ENCODE peak calls at places on chromosomes 11 and 22, in four cellular contexts. One of them, this sample, is unnamed.

GRCh38 chr11:102762414-102762813 is 18.0 kb downstream of the MMP10 start:
- DNase-seq in kidney: no peak
- DNase-seq in OCI-LY7: no peak
- DNase-seq in fibroblast of villous mesenchyme: no peak
- DNase-seq in this sample: no peak

GRCh38 chr11:112784323-112785073 is 176.7 kb upstream of the NCAM1 start:
- DNase-seq in kidney: peak
- DNase-seq in OCI-LY7: no peak
- DNase-seq in fibroblast of villous mesenchyme: peak
- DNase-seq in this sample: peak

GRCh38 chr11:102157219-102157618 is 47.0 kb downstream of the YAP1 start:
- DNase-seq in kidney: no peak
- DNase-seq in OCI-LY7: no peak
- DNase-seq in fibroblast of villous mesenchyme: peak
- DNase-seq in this sample: peak

GRCh38 chr11:28243057-28243456 is 134.9 kb downstream of the METTL15 start:
- DNase-seq in kidney: no peak
- DNase-seq in OCI-LY7: no peak
- DNase-seq in fibroblast of villous mesenchyme: no peak
- DNase-seq in this sample: no peak

GRCh38 chr11:33670250-33671011 is 30.2 kb downstream of the C11orf91 start:
- DNase-seq in kidney: no peak
- DNase-seq in OCI-LY7: no peak
- DNase-seq in fibroblast of villous mesenchyme: peak
- DNase-seq in this sample: peak

GRCh38 chr22:37068859-37069258 is 17.3 kb downstream of the KCTD17 start:
- DNase-seq in kidney: no peak
- DNase-seq in OCI-LY7: no peak
- DNase-seq in fibroblast of villous mesenchyme: no peak
- DNase-seq in this sample: no peak

GRCh38 chr11:13440100-13440855 is 22.7 kb downstream of the BTBD10 start:
- DNase-seq in kidney: no peak
- DNase-seq in OCI-LY7: no peak
- DNase-seq in fibroblast of villous mesenchyme: peak
- DNase-seq in this sample: peak

GRCh38 chr22:44399196-44399837 is 86.6 kb upstream of the SHISAL1 start:
- DNase-seq in kidney: peak
- DNase-seq in OCI-LY7: no peak
- DNase-seq in fibroblast of villous mesenchyme: no peak
- DNase-seq in this sample: no peak

GRCh38 chr11:7833527-7833926 is 36.8 kb upstream of the OR5P2 start:
- DNase-seq in kidney: no peak
- DNase-seq in OCI-LY7: no peak
- DNase-seq in fibroblast of villous mesenchyme: no peak
- DNase-seq in this sample: no peak

GRCh38 chr11:65861533-65862183 is 1.4 kb downstream of the MUS81 start:
- DNase-seq in kidney: peak
- DNase-seq in OCI-LY7: no peak
- DNase-seq in fibroblast of villous mesenchyme: no peak
- DNase-seq in this sample: no peak

GRCh38 chr11:6895010-6895409 is 2.7 kb upstream of the OR2D2 start:
- DNase-seq in kidney: no peak
- DNase-seq in OCI-LY7: no peak
- DNase-seq in fibroblast of villous mesenchyme: no peak
- DNase-seq in this sample: no peak

GRCh38 chr22:33917744-33918406 is 2.4 kb downstream of the LARGE1 start:
- DNase-seq in kidney: no peak
- DNase-seq in OCI-LY7: peak
- DNase-seq in fibroblast of villous mesenchyme: peak
- DNase-seq in this sample: no peak
- TF ChIP-seq CTCF in kidney: no peak
- TF ChIP-seq CTCF in OCI-LY7: peak
- TF ChIP-seq CTCF in fibroblast of villous mesenchyme: peak
- TF ChIP-seq CTCF in this sample: no peak

GRCh38 chr11:46294365-46295309 is 17.2 kb downstream of the CREB3L1 start:
- DNase-seq in kidney: peak
- DNase-seq in OCI-LY7: no peak
- DNase-seq in fibroblast of villous mesenchyme: peak
- DNase-seq in this sample: peak
- TF ChIP-seq CTCF in kidney: no peak
- TF ChIP-seq CTCF in OCI-LY7: no peak
- TF ChIP-seq CTCF in fibroblast of villous mesenchyme: peak
- TF ChIP-seq CTCF in this sample: no peak

DNA sequence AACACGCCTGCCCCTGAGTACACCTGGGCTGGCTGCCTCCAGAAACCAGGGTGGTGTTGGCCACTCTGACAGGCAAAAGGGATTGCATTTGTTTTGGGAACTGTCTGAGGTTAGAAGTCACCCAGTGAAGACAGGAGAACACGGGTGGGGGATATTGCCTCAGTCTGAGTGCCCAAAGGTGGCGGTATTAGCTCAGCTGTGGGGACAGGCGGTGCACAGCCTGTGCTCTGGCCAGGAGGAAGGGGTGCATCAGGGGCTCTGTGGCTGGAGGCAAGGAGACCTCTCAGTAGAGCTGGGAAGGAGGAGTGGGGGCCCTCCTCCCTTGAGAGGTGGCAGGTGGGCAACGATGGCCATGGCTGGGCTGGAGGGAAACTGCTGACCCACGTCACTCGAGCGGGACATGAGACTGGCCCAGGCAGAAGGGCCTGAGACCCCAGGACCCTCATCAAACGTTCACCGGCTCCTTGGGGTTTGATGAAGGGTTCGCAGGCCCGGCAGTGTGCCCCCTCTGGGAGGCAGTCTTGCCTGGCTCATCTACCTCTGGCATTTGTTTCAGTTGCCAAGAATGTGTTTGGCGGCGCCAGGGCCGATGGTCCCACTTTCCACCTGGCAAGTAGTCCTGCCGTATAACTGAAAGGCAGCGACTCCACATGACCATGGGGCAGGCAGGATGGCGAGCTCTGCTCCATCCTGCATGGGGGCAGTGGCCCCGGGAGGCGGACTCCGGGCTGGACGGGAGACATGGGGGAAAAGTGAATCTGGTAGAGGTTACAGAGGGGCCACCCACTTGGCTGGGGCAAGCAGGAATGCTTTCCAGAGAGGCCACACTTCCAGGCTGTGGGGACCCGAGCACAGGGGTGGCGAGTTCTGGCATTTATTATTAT is 52.8 kb upstream of the SMIM38 start:
- DNase-seq in kidney: peak
- DNase-seq in OCI-LY7: no peak
- DNase-seq in fibroblast of villous mesenchyme: no peak
- DNase-seq in this sample: no peak
- TF ChIP-seq CTCF in kidney: no peak
- TF ChIP-seq CTCF in OCI-LY7: no peak
- TF ChIP-seq CTCF in fibroblast of villous mesenchyme: no peak
- TF ChIP-seq CTCF in this sample: no peak

GRCh38 chr22:20456064-20456721 is 18.6 kb upstream of the SCARF2 start:
- DNase-seq in kidney: peak
- DNase-seq in OCI-LY7: peak
- DNase-seq in fibroblast of villous mesenchyme: peak
- DNase-seq in this sample: peak
- TF ChIP-seq CTCF in kidney: peak
- TF ChIP-seq CTCF in OCI-LY7: peak
- TF ChIP-seq CTCF in fibroblast of villous mesenchyme: peak
- TF ChIP-seq CTCF in this sample: peak

GRCh38 chr11:31761636-31762035 is 49.5 kb downstream of the PAX6 start:
- DNase-seq in kidney: no peak
- DNase-seq in OCI-LY7: no peak
- DNase-seq in fibroblast of villous mesenchyme: no peak
- DNase-seq in this sample: no peak
- TF ChIP-seq CTCF in kidney: no peak
- TF ChIP-seq CTCF in OCI-LY7: no peak
- TF ChIP-seq CTCF in fibroblast of villous mesenchyme: no peak
- TF ChIP-seq CTCF in this sample: no peak

DNA sequence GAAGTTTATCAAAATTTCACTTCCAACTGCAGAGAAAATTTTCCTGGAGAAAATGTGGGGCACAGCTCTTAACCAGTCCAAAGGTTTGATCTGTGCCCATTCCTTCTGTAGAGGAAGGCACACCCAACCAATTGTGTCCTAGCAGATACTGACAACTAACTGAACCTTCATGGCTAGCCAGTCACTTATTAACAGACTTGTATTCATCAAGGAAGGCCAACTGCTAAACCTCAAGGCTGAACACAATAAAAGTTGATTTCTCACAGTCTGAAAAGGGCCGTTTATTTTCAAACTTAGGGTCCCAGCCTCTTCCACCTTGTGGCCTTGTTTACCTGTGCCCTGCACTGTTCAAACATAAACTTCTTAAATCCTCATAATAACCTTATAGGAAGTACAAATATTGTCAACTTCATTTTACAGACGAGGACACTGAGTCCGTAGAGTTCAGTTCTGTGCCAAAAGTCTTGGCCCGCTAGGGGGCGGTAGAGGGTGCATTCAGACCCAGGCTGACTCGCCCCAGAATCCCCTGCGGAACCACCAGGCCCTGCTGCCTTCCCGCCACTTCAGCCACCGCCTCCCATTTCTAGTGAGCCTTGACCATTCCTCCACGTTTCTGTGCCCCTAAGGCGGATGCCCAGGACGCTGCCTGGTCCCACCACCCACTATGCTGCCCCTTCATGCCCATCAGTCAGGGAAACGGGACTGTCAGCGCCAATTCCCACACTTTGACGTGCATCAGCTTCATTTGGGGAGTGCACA is 19.3 kb downstream of the SYT13 start:
- DNase-seq in kidney: no peak
- DNase-seq in OCI-LY7: peak
- DNase-seq in fibroblast of villous mesenchyme: no peak
- DNase-seq in this sample: no peak
- TF ChIP-seq CTCF in kidney: no peak
- TF ChIP-seq CTCF in OCI-LY7: peak
- TF ChIP-seq CTCF in fibroblast of villous mesenchyme: peak
- TF ChIP-seq CTCF in this sample: peak

DNA sequence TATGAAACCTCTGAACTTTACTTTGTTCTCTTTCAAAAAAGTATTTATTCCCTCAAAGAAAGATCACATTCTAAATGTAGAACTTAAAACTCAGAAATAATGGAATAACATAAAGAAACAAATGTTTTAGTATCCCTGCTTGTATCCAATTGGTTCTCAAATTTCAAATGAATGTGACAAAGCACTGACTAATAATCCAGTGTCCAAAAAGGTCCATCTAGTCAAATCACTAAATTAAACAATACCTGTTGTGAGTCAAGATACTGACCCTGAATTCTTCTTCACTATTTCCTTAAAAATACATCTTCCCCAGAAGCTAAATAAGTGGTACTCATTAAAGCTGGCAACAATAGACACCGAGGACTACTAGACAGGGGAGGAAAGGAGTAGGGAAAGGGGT is 313.1 kb downstream of the SBF2 start:
- DNase-seq in kidney: no peak
- DNase-seq in OCI-LY7: no peak
- DNase-seq in fibroblast of villous mesenchyme: no peak
- DNase-seq in this sample: no peak
- TF ChIP-seq CTCF in kidney: no peak
- TF ChIP-seq CTCF in OCI-LY7: no peak
- TF ChIP-seq CTCF in fibroblast of villous mesenchyme: no peak
- TF ChIP-seq CTCF in this sample: no peak